ENCODE peak calls at places on chromosome 3, in ten cellular contexts. A is uterus; J is CD8-positive, alpha-beta memory T cell; C is adipocyte; T is cardiac muscle cell; O is endodermal cell; U is ovary; K is thoracic aorta; M is mucosa of descending colon; X is HCT116. H is an unnamed sample.
A peak's percentile ranks its signal among the peaks of the same experiment; 100 is the strongest.

GRCh38 chr3:112811150-112811884 is 35.3 kb downstream of the CD200R1L start:
- DNase-seq in O (no peak), K (no peak), U (peak; percentile 52), T (peak; percentile 35), A (peak; percentile 89), C (peak; percentile 97), M (no peak), J (no peak), X (no peak), H (no peak)

GRCh38 chr3:19644405-19644804 is 289.6 kb downstream of the EFHB start:
- DNase-seq in K (no peak), C (no peak), T (no peak), X (no peak), M (no peak), U (no peak), J (no peak), O (no peak), A (no peak), H (no peak)

GRCh38 chr3:139312959-139313358 is 30.9 kb upstream of the MRPS22 start:
- DNase-seq in X (no peak), M (no peak), O (no peak), J (no peak), A (no peak), C (peak; percentile 61), U (no peak), T (no peak), K (no peak), H (no peak)

GRCh38 chr3:177370396-177370795 is 173.1 kb upstream of the TBL1XR1 start:
- DNase-seq in J (no peak), C (no peak), O (no peak), A (no peak), K (no peak), T (no peak), M (no peak), X (no peak), U (no peak), H (no peak)

GRCh38 chr3:146577662-146578061 is 27.5 kb downstream of the PLSCR5 start:
- DNase-seq in T (peak; percentile 49), J (peak; percentile 2), X (peak; percentile 47), M (no peak), K (no peak), O (no peak), A (peak; percentile 45), U (peak; percentile 14), C (peak; percentile 84), H (peak; percentile 9)

GRCh38 chr3:69009559-69010410 is 3.7 kb downstream of the EOGT start:
- DNase-seq in O (peak; percentile 85), X (no peak), M (no peak), T (no peak), U (no peak), C (peak; percentile 88), K (no peak), A (peak; percentile 38), J (no peak), H (no peak)

GRCh38 chr3:39763390-39763789 is 46.0 kb upstream of the MYRIP start:
- DNase-seq in A (no peak), M (no peak), T (no peak), J (no peak), K (no peak), O (no peak), X (no peak), C (no peak), U (no peak), H (no peak)

GRCh38 chr3:19149388-19149787 is 1.1 kb downstream of the KCNH8 start:
- DNase-seq in M (no peak), C (peak; percentile 28), U (no peak), A (no peak), J (no peak), O (peak; percentile 86), X (no peak), T (peak; percentile 82), K (no peak), H (peak; percentile 68)

GRCh38 chr3:100254168-100254777 is 6.5 kb upstream of the TBC1D23 start:
- DNase-seq in C (peak; percentile 91), J (no peak), X (peak; percentile 73), U (peak; percentile 60), T (peak; percentile 81), K (no peak), O (peak; percentile 79), M (no peak), A (peak; percentile 64), H (peak; percentile 58)

GRCh38 chr3:125140817-125141595 is 71.5 kb downstream of the SLC12A8 start:
- DNase-seq in M (no peak), X (no peak), A (no peak), T (no peak), C (no peak), K (no peak), J (no peak), O (no peak), U (no peak), H (peak; percentile 19)

GRCh38 chr3:127254730-127255129 is 33.1 kb downstream of the PRR20G start:
- DNase-seq in K (no peak), J (no peak), X (peak; percentile 15), M (no peak), A (no peak), C (no peak), O (no peak), T (no peak), U (no peak), H (no peak)

GRCh38 chr3:29324180-29324651 is 43.3 kb downstream of the RBMS3 start:
- DNase-seq in A (peak; percentile 36), C (no peak), T (no peak), O (no peak), K (peak; percentile 68), X (no peak), M (peak; percentile 18), J (no peak), U (peak; percentile 44), H (no peak)
- H3K4me3 ChIP-seq in A (peak overlapping the region; percentile 9), C (peak overlapping the region; percentile 71), T (no peak overlapping the region), O (no peak overlapping the region), K (peak overlapping the region; percentile 68), X (no peak overlapping the region), M (no peak overlapping the region), J (no peak overlapping the region), U (peak overlapping the region; percentile 9), H (no peak overlapping the region)

GRCh38 chr3:120908030-120908802 is at the start of gene STXBP5L:
- DNase-seq in X (peak; percentile 27), M (peak; percentile 94), K (no peak), T (peak; percentile 96), O (peak; percentile 99), J (peak; percentile 0), U (peak; percentile 94), A (peak; percentile 71), C (peak; percentile 71), H (peak; percentile 71)

GRCh38 chr3:120907659-120908029 is 361 bp upstream of the STXBP5L start:
- DNase-seq in T (no peak), U (no peak), O (no peak), C (no peak), M (no peak), J (no peak), X (no peak), A (peak; percentile 13), K (no peak), H (no peak)

GRCh38 chr3:120909602-120909878 is 1.5 kb downstream of the STXBP5L start:
- DNase-seq in O (peak; percentile 57), X (no peak), U (peak; percentile 12), T (peak; percentile 2), A (no peak), J (no peak), M (no peak), C (no peak), K (no peak), H (peak; percentile 30)

GRCh38 chr3:120908803-120909601 is 997 bp downstream of the STXBP5L start:
- DNase-seq in T (no peak), C (no peak), J (no peak), M (no peak), A (peak; percentile 18), X (no peak), K (no peak), U (no peak), O (no peak), H (peak; percentile 19)
- H3K4me3 ChIP-seq in T (peak overlapping the region; percentile 45), C (peak overlapping the region; percentile 32), J (no peak overlapping the region), M (no peak overlapping the region), A (peak overlapping the region; percentile 54), X (no peak overlapping the region), K (peak overlapping the region; percentile 72), U (peak overlapping the region; percentile 62), O (peak overlapping the region; percentile 84), H (peak overlapping the region; percentile 54)

DNA sequence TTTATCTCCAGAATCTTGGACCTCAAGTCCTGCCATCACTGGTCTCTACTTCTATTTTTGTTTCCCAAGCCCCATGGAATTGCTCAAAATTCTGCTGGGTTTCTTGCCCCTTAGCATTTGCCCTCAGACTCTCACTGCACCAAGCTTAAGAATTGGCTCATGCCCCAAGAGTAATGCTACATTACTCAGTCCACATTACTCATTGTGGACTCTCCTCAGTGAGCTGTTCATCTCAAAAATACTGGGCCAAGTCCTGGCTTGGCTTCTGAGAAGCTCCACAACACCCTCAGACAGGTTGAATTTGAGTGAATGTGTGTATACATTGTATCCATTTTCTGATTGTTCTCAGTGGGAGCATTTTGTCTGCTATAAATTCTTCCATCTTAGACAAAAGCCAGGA is 364.4 kb upstream of the ARHGEF26 start:
- DNase-seq in U (no peak), J (no peak), X (no peak), K (no peak), O (no peak), T (no peak), C (peak; percentile 45), A (no peak), M (no peak), H (no peak)
- H3K4me3 ChIP-seq in U (no peak overlapping the region), J (no peak overlapping the region), X (no peak overlapping the region), K (no peak overlapping the region), O (no peak overlapping the region), T (no peak overlapping the region), C (no peak overlapping the region), A (no peak overlapping the region), M (no peak overlapping the region), H (no peak overlapping the region)

GRCh38 chr3:52517796-52518722 is 15.6 kb downstream of the NT5DC2 start:
- DNase-seq in C (no peak), A (no peak), M (no peak), U (no peak), O (no peak), T (no peak), K (no peak), J (no peak), X (no peak), H (no peak)
- H3K4me3 ChIP-seq in C (no peak overlapping the region), A (peak overlapping the region; percentile 27), M (no peak overlapping the region), U (peak overlapping the region; percentile 32), O (no peak overlapping the region), T (no peak overlapping the region), K (no peak overlapping the region), J (no peak overlapping the region), X (no peak overlapping the region), H (no peak overlapping the region)

DNA sequence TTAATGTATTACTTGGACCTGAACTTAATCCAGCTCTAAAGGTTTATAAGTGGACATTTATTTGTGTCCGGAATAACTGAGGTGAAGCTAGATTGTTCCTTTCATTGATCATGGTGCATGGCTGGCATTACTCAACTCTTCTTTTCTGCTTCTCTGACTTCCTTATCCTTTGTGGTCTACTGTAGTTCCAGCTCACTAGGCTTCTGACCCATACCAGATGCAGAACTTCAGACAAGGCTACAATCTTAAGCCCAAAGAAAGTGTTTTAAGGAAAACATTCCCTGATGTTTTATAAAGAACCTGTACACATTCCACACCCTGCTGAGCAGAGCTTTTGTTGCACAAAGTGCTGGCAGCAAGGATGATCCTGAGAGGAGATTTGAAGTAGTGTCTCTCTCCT is 250.8 kb upstream of the TGFBR2 start:
- DNase-seq in U (no peak), X (no peak), J (no peak), A (no peak), O (no peak), K (no peak), T (no peak), M (no peak), C (peak; percentile 52), H (no peak)
- H3K4me3 ChIP-seq in U (no peak overlapping the region), X (no peak overlapping the region), J (no peak overlapping the region), A (no peak overlapping the region), O (no peak overlapping the region), K (no peak overlapping the region), T (no peak overlapping the region), M (no peak overlapping the region), C (no peak overlapping the region), H (no peak overlapping the region)

GRCh38 chr3:47113669-47114365 is 50.1 kb downstream of the SETD2 start:
- DNase-seq in O (no peak), U (no peak), M (no peak), T (no peak), A (no peak), X (no peak), K (no peak), J (no peak), C (peak; percentile 71), H (no peak)
- H3K4me3 ChIP-seq in O (no peak overlapping the region), U (no peak overlapping the region), M (no peak overlapping the region), T (no peak overlapping the region), A (no peak overlapping the region), X (no peak overlapping the region), K (no peak overlapping the region), J (no peak overlapping the region), C (no peak overlapping the region), H (no peak overlapping the region)